ENCODE peak calls at places on chromosome 9, in seven cellular contexts. V is epithelial cell of proximal tubule; H is CD4-positive, alpha-beta T cell; N is fibroblast of lung; W is esophagus muscularis mucosa; D is breast epithelium; R is IMR-90. K is an unnamed sample.
A peak's percentile ranks its signal among the peaks of the same experiment; 100 is the strongest.

GRCh38 chr9:132546148-132547051 is 36.0 kb upstream of the BARHL1 start:
- DNase-seq in V (no peak), H (no peak), W (no peak), R (no peak), D (no peak), N (peak; percentile 26), K (no peak)

GRCh38 chr9:123710299-123710698 is 219.6 kb downstream of the DENND1A start:
- DNase-seq in W (no peak), D (no peak), R (peak; percentile 95), H (no peak), V (peak; percentile 84), N (peak; percentile 95), K (no peak)

GRCh38 chr9:92564479-92564878 is 28.7 kb upstream of the ECM2 start:
- DNase-seq in R (peak; percentile 73), D (no peak), H (no peak), W (no peak), V (no peak), N (peak; percentile 92), K (no peak)

GRCh38 chr9:98121096-98121495 is 2.1 kb upstream of the TRIM14 start:
- DNase-seq in H (no peak), R (no peak), N (no peak), V (peak; percentile 36), W (no peak), D (no peak), K (no peak)

GRCh38 chr9:93990448-93990847 is 35.3 kb upstream of the BARX1 start:
- DNase-seq in R (no peak), D (no peak), N (no peak), V (no peak), W (no peak), H (no peak), K (no peak)

GRCh38 chr9:127979333-127980055 is 1.3 kb downstream of the EEIG1 start:
- DNase-seq in N (peak; percentile 31), W (no peak), V (no peak), H (no peak), R (peak; percentile 29), D (no peak), K (peak; percentile 42)

GRCh38 chr9:132116583-132116982 is 36.9 kb upstream of the MED27 start:
- DNase-seq in N (no peak), V (no peak), W (no peak), H (no peak), D (no peak), R (no peak), K (no peak)

GRCh38 chr9:73810585-73811215 is 659.0 kb downstream of the ANXA1 start:
- DNase-seq in N (peak; percentile 80), H (no peak), V (no peak), D (no peak), W (no peak), R (no peak), K (no peak)

GRCh38 chr9:125638646-125639045 is 68.4 kb downstream of the MAPKAP1 start:
- DNase-seq in R (no peak), H (no peak), V (no peak), D (no peak), N (no peak), W (no peak), K (no peak)

GRCh38 chr9:134741846-134742245 is 100.2 kb downstream of the COL5A1 start:
- DNase-seq in D (no peak), V (no peak), R (no peak), H (no peak), W (no peak), N (no peak), K (no peak)

GRCh38 chr9:37209431-37210386 is 89.3 kb downstream of the ZCCHC7 start:
- DNase-seq in W (no peak), V (no peak), D (no peak), N (no peak), H (no peak), R (no peak), K (no peak)

GRCh38 chr9:84394036-84394435 is 53.5 kb upstream of the SLC28A3 start:
- DNase-seq in R (no peak), H (no peak), D (no peak), W (no peak), N (no peak), V (no peak), K (no peak)

GRCh38 chr9:110996436-110997224 is 41.6 kb downstream of the LPAR1 start:
- DNase-seq in R (peak; percentile 82), W (no peak), H (no peak), V (no peak), N (peak; percentile 72), D (no peak), K (no peak)

DNA sequence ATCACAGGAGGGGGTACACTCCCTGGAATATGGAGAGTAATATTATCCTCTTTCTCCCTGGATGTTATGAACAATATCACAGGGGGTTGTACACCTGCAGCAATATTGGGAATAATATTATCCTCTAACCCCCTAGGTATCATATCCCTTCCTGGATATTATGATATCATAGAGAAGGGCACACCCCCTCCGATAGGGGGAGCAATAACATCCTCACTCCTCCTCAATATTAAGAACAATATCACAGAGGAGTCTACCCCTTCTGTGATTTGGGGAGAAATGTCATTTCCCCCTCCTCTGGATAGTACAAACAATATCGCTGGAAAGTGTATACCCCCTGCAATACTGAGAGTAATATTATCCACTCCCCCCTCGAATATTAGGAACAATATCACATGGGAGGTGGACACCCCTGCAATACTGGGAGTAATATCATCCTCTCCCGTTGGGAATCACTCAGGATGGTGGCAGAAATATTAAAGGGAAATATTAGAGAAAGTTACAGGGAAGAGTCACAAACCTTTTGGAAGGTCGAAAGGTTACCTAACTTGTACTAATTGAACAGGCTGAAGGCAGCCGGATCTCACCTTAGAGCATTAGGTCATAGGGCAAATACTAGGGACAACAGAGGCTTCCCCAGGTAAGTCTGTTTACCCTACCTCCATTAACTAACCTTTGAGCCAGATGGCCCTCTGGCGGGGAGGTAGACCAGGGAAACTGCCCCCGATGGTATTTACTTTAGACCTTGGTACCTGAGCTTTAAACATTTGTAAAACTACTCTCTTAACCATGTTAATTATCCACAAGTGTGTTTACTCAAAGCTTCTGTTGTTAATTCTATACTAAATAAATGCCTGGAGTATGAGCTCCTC is 57.5 kb upstream of the FREM1 start:
- DNase-seq in W (no peak), N (no peak), R (no peak), V (no peak), D (no peak), H (no peak), K (no peak)
- TF ChIP-seq CTCF in W (no peak), N (no peak), R (no peak), V (no peak), D (no peak), H (no peak), K (no peak)

GRCh38 chr9:12838546-12838945 is 63.7 kb downstream of the LURAP1L start:
- DNase-seq in D (no peak), W (no peak), R (peak; percentile 46), H (no peak), N (peak; percentile 50), V (no peak), K (no peak)
- TF ChIP-seq CTCF in D (no peak), W (no peak), R (no peak), H (no peak), N (no peak), V (no peak), K (no peak)

DNA sequence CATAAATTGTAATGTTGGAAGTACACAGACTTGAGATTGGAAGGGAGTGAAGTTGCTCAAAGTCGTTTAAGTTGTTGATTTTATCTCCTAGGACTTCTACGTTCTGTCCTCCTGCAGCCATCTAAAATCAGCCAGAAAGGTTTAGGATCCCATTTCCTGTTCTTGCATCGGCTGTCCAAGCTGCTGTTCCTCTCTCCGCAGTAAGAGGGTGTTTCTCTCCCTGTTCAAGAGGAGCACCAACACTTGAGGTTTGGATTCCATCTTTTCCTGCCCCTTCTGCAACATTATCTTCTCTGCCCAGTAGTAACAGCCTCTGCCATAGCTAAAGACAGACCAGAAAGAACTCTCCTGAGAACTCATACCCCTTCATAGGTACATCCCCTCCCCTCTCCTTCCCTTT is 373.4 kb downstream of the GADD45G start:
- DNase-seq in N (no peak), D (no peak), R (peak; percentile 21), V (no peak), H (no peak), W (no peak), K (no peak)
- TF ChIP-seq CTCF in N (peak; percentile 46), D (peak; percentile 28), R (no peak), V (peak; percentile 45), H (no peak), W (peak; percentile 49), K (no peak)

GRCh38 chr9:76886318-76886717 is 19.6 kb downstream of the PRUNE2 start:
- DNase-seq in N (no peak), H (no peak), V (no peak), R (no peak), D (no peak), W (no peak), K (no peak)

GRCh38 chr9:76883341-76883740 is 22.6 kb downstream of the PRUNE2 start:
- DNase-seq in H (no peak), V (no peak), D (no peak), N (no peak), R (no peak), W (no peak), K (no peak)

GRCh38 chr9:76884823-76885222 is 21.1 kb downstream of the PRUNE2 start:
- DNase-seq in N (no peak), W (no peak), V (no peak), D (no peak), H (no peak), R (no peak), K (no peak)

GRCh38 chr9:76880210-76880609 is 25.7 kb downstream of the PRUNE2 start:
- DNase-seq in N (no peak), D (no peak), V (no peak), R (no peak), W (no peak), H (no peak), K (no peak)

GRCh38 chr9:76882686-76883085 is 23.2 kb downstream of the PRUNE2 start:
- DNase-seq in N (no peak), V (no peak), H (no peak), R (no peak), W (no peak), D (no peak), K (no peak)
- TF ChIP-seq CTCF in N (no peak), V (no peak), H (no peak), R (no peak), W (no peak), D (no peak), K (no peak)

K was measured in GM12864.